ENCODE peak calls at places on chromosomes 3 and 15, in six cellular contexts. K is foreskin fibroblast, O is psoas muscle, L is left ventricle myocardium inferior, J is cardiac fibroblast, R is adrenal gland. I is an unnamed sample.

GRCh38 chr15:66558271-66558670 is 7.5 kb downstream of the LCTL start:
- DNase-seq in K (no peak), O (no peak), L (no peak), J (no peak), R (no peak), I (no peak)

GRCh38 chr3:133979553-133979952 is 50.2 kb downstream of the SLCO2A1 start:
- DNase-seq in K (no peak), O (no peak), L (no peak), J (peak), R (peak), I (no peak)

GRCh38 chr3:179921500-179921899 is 115.2 kb downstream of the PEX5L start:
- DNase-seq in K (no peak), O (no peak), L (no peak), J (no peak), R (no peak), I (no peak)

GRCh38 chr15:41607033-41607432 is 48.0 kb downstream of the TYRO3 start:
- DNase-seq in K (peak), O (no peak), L (no peak), J (peak), R (no peak), I (no peak)

GRCh38 chr3:134896696-134897095 is 101.6 kb downstream of the EPHB1 start:
- DNase-seq in K (no peak), O (no peak), L (no peak), J (no peak), R (no peak), I (no peak)

GRCh38 chr3:43038010-43038409 is 58.9 kb downstream of the GASK1A start:
- DNase-seq in K (no peak), O (no peak), L (no peak), J (no peak), R (no peak), I (no peak)

GRCh38 chr15:47184003-47184404 is 533.3 kb upstream of the SEMA6D start:
- DNase-seq in K (peak), O (peak), L (no peak), J (no peak), R (no peak), I (peak)

GRCh38 chr3:142243134-142243533 is 17.7 kb upstream of the GK5 start:
- DNase-seq in K (peak), O (no peak), L (no peak), J (no peak), R (no peak), I (no peak)

GRCh38 chr3:47010910-47011309 is 31.4 kb downstream of the NBEAL2 start:
- DNase-seq in K (no peak), O (no peak), L (no peak), J (no peak), R (no peak), I (no peak)

GRCh38 chr3:101466465-101467309 is 46.3 kb downstream of the SENP7 start:
- DNase-seq in K (no peak), O (no peak), L (no peak), J (no peak), R (peak), I (no peak)

GRCh38 chr15:61702224-61703120 is 357.8 kb downstream of the VPS13C start:
- DNase-seq in K (peak), O (peak), L (no peak), J (no peak), R (no peak), I (no peak)
- TF ChIP-seq CTCF in K (no peak), O (no peak), L (no peak), J (no peak), R (no peak), I (no peak)

GRCh38 chr15:31440754-31441298 is 114.2 kb downstream of the KLF13 start:
- DNase-seq in K (peak), O (peak), L (peak), J (peak), R (peak), I (no peak)

GRCh38 chr15:31442203-31443090 is 115.8 kb downstream of the KLF13 start:
- DNase-seq in K (peak), O (no peak), L (no peak), J (peak), R (no peak), I (peak)

GRCh38 chr15:31438601-31439265 is 112.1 kb downstream of the KLF13 start:
- DNase-seq in K (no peak), O (no peak), L (no peak), J (no peak), R (no peak), I (no peak)

GRCh38 chr15:31437686-31438085 is 111.1 kb downstream of the KLF13 start:
- DNase-seq in K (no peak), O (no peak), L (no peak), J (no peak), R (no peak), I (no peak)

DNA sequence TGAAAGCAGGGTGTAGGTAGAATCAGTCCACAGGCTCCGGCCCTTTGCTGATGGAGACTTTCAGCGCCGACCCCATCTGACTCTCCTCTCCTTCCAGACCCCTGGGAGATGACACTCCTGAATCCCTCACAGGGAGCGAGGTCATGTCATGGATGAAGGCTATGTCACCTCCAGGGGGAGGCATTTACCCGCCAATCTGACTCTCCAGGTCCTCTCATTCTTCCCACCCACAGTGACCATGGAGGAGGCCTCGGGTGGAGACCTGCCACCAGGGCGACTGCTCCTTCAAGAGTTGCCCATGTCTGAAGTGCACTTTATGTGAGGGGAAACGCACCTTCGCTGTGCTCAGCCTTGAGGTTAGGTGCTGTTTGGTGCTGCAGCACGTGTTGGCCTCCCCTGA is 112.7 kb downstream of the KLF13 start:
- DNase-seq in K (no peak), O (no peak), L (no peak), J (no peak), R (no peak), I (no peak)
- TF ChIP-seq CTCF in K (no peak), O (peak), L (peak), J (no peak), R (peak), I (no peak)

GRCh38 chr3:10992017-10992945 is at the start of gene SLC6A1:
- DNase-seq in K (peak), O (peak), L (no peak), J (peak), R (no peak), I (no peak)
- TF ChIP-seq CTCF in K (no peak), O (no peak), L (no peak), J (no peak), R (peak), I (peak)

GRCh38 chr3:30626443-30627181 is 20.2 kb downstream of the TGFBR2 start:
- DNase-seq in K (peak), O (no peak), L (no peak), J (peak), R (no peak), I (no peak)

GRCh38 chr3:30629736-30630135 is 23.3 kb downstream of the TGFBR2 start:
- DNase-seq in K (no peak), O (no peak), L (no peak), J (no peak), R (no peak), I (no peak)

GRCh38 chr3:30628931-30629590 is 22.7 kb downstream of the TGFBR2 start:
- DNase-seq in K (peak), O (no peak), L (no peak), J (peak), R (no peak), I (no peak)

GRCh38 chr3:30630238-30631030 is 24.0 kb downstream of the TGFBR2 start:
- DNase-seq in K (no peak), O (no peak), L (no peak), J (no peak), R (no peak), I (no peak)

GRCh38 chr3:30628188-30628930 is 22.0 kb downstream of the TGFBR2 start:
- DNase-seq in K (no peak), O (no peak), L (no peak), J (no peak), R (no peak), I (no peak)
- TF ChIP-seq CTCF in K (no peak), O (no peak), L (no peak), J (no peak), R (no peak), I (no peak)

DNA sequence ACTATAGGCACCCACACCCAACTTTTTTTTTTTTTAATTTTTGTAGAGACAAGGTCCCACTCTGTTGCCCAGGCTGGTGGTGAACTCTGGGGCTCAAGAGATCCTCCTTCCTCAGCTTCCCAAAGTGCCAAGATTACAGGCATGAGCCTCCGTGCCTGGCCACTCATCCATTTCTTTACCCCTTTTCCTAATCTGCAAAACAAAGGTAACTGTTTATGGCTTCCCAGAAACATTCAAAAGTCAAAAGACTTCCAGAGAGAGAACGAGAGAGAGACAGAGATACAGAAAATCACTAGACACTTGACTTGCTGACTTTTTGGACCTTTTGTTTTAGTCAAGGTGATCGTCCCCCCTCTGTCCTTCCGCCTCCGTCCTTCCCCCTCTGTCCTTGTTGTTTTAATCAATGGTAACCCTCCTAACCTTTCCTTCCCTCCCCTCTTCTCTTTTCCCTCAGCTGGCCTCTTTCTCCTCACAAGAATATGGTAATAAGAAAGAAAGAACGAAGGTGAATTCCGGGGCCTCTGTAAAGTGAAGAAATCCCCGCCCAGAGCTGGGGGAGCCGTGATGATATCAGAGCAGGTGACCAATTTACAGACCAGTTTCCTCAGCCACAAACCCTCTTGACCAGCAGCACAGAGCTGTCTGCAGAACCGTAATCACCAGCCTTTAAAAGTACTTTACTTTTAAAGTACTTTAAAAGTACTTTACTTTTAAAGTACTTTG is 21.9 kb downstream of the KLHL6 start:
- DNase-seq in K (no peak), O (no peak), L (no peak), J (no peak), R (no peak), I (no peak)
- TF ChIP-seq CTCF in K (no peak), O (no peak), L (no peak), J (no peak), R (no peak), I (no peak)

DNA sequence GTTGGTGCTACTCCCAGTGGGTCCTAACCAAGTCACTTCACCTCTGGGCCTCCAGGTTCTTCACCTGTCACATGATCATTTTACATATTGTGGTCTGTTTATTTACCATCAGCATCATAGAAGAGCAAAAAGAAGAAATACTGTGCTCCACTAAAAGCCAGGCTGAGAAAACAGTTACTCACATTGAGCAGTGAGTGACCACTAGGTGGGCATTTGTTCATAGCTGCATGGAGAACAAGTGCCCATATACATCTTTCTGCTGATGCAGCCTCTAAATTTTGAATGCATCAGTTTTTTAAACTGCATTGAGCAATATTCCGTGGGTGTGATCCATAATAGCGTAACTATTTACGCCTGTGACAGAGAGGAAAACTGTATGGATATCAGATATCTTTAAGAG is 76.2 kb downstream of the DCUN1D1 start:
- DNase-seq in K (no peak), O (no peak), L (no peak), J (no peak), R (no peak), I (no peak)
- TF ChIP-seq CTCF in K (peak), O (no peak), L (no peak), J (no peak), R (no peak), I (no peak)

I was measured in D721Med.